ENCODE peak calls at places on chromosomes 7 and 10, in six cellular contexts. S is astrocyte, H is fibroblast of lung, A is IMR-90, Q is DND-41, M is mammary epithelial cell. D is an unnamed sample.

GRCh38 chr10:120480848-120481247 is 23.8 kb downstream of the PLPP4 start:
- DNase-seq in S (no peak), H (no peak), A (no peak), Q (no peak), M (no peak), D (no peak)

GRCh38 chr7:157497744-157498541 is 161.1 kb downstream of the DNAJB6 start:
- DNase-seq in S (no peak), H (no peak), A (no peak), Q (no peak), M (no peak), D (peak; percentile 52)

GRCh38 chr10:121541450-121541849 is 56.8 kb downstream of the FGFR2 start:
- DNase-seq in S (no peak), H (no peak), A (no peak), Q (no peak), M (no peak), D (no peak)

GRCh38 chr7:129650056-129650758 is 38.7 kb downstream of the NRF1 start:
- DNase-seq in S (peak; percentile 30), H (peak; percentile 51), A (no peak), Q (no peak), M (no peak), D (no peak)

GRCh38 chr10:21076381-21076780 is 179.3 kb upstream of the NEBL start:
- DNase-seq in S (no peak), H (no peak), A (no peak), Q (no peak), M (no peak), D (no peak)

GRCh38 chr10:49446031-49446430 is 50.1 kb upstream of the DRGX start:
- DNase-seq in S (peak; percentile 46), H (peak; percentile 56), A (peak; percentile 44), Q (no peak), M (peak; percentile 47), D (no peak)

GRCh38 chr10:85642421-85643170 is 724.0 kb downstream of the GRID1 start:
- DNase-seq in S (peak; percentile 69), H (peak; percentile 77), A (no peak), Q (no peak), M (peak; percentile 80), D (no peak)

GRCh38 chr10:100966887-100967286 is 2.4 kb upstream of the SEMA4G start:
- DNase-seq in S (no peak), H (no peak), A (no peak), Q (no peak), M (no peak), D (no peak)

GRCh38 chr7:101947899-101948298 is 130.5 kb downstream of the CUX1 start:
- DNase-seq in S (peak; percentile 47), H (peak; percentile 67), A (no peak), Q (no peak), M (no peak), D (no peak)

GRCh38 chr7:45687721-45688120 is 113.6 kb downstream of the ADCY1 start:
- DNase-seq in S (no peak), H (no peak), A (no peak), Q (no peak), M (no peak), D (no peak)

GRCh38 chr7:42614636-42615035 is 297.2 kb downstream of the C7orf25 start:
- DNase-seq in S (no peak), H (no peak), A (no peak), Q (no peak), M (peak; percentile 61), D (no peak)

GRCh38 chr7:27154901-27155815 is 1.3 kb downstream of the HOXA7 start:
- DNase-seq in S (no peak), H (no peak), A (no peak), Q (no peak), M (peak; percentile 84), D (peak; percentile 82)

GRCh38 chr7:41130596-41131236 is 572.2 kb downstream of the INHBA start:
- DNase-seq in S (no peak), H (no peak), A (no peak), Q (no peak), M (no peak), D (no peak)

GRCh38 chr10:60388709-60389241 is 900 bp downstream of the ANK3 start:
- DNase-seq in S (no peak), H (no peak), A (no peak), Q (no peak), M (no peak), D (no peak)

GRCh38 chr7:732094-732541 is 5.0 kb upstream of the PRKAR1B start:
- DNase-seq in S (peak; percentile 22), H (peak; percentile 38), A (no peak), Q (no peak), M (no peak), D (no peak)

GRCh38 chr7:16606704-16607103 is 38.9 kb downstream of the ANKMY2 start:
- DNase-seq in S (no peak), H (no peak), A (no peak), Q (no peak), M (no peak), D (no peak)

GRCh38 chr7:36407636-36408550 is 18.2 kb downstream of the ANLN start:
- DNase-seq in S (no peak), H (no peak), A (no peak), Q (no peak), M (no peak), D (no peak)

GRCh38 chr7:36405409-36405803 is 15.7 kb downstream of the ANLN start:
- DNase-seq in S (no peak), H (no peak), A (no peak), Q (no peak), M (no peak), D (no peak)

GRCh38 chr7:36406156-36406555 is 16.5 kb downstream of the ANLN start:
- DNase-seq in S (peak; percentile 20), H (peak; percentile 47), A (no peak), Q (no peak), M (no peak), D (no peak)

GRCh38 chr7:36408589-36408988 is 18.9 kb downstream of the ANLN start:
- DNase-seq in S (no peak), H (no peak), A (no peak), Q (no peak), M (no peak), D (no peak)

GRCh38 chr7:36404639-36405408 is 15.2 kb downstream of the ANLN start:
- DNase-seq in S (no peak), H (no peak), A (no peak), Q (no peak), M (no peak), D (no peak)
- H3K4me2 ChIP-seq in S (no peak overlapping the region), H (no peak overlapping the region), A (peak overlapping the region; percentile 78), Q (no peak overlapping the region), M (no peak overlapping the region), D (peak overlapping the region; percentile 42)

GRCh38 chr10:80154626-80154977 is 22.1 kb downstream of the PLAC9 start:
- DNase-seq in S (no peak), H (no peak), A (no peak), Q (no peak), M (no peak), D (no peak)
- H3K4me2 ChIP-seq in S (peak overlapping the region; percentile 64), H (peak overlapping the region; percentile 46), A (peak overlapping the region; percentile 63), Q (no peak overlapping the region), M (peak overlapping the region; percentile 48), D (peak overlapping the region; percentile 68)

DNA sequence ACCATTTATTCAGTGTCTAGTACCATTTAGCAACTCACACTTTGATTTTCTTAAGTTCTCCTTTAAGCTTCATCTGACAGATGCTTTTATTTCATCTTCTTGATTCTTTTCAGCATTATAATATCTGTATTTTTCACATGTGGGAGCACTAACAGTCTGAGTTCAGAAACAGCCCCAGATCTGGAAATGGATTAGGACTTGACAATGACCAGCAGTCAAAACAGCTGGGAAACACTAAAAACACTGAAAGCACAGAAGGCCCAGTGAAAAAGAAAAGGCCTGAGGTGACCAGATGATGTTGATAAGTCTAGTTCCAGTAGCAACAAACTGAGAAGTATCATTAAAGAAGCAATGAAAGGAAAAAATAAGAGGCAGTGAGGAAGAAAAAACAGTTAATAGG is 304.7 kb upstream of the MYO3A start:
- DNase-seq in S (no peak), H (no peak), A (no peak), Q (no peak), M (no peak), D (no peak)
- H3K4me2 ChIP-seq in S (no peak overlapping the region), H (no peak overlapping the region), A (no peak overlapping the region), Q (no peak overlapping the region), M (no peak overlapping the region), D (no peak overlapping the region)

GRCh38 chr10:70711911-70712310 is 39.6 kb downstream of the ADAMTS14 start:
- DNase-seq in S (no peak), H (no peak), A (no peak), Q (no peak), M (no peak), D (no peak)
- H3K4me2 ChIP-seq in S (no peak overlapping the region), H (no peak overlapping the region), A (no peak overlapping the region), Q (no peak overlapping the region), M (no peak overlapping the region), D (no peak overlapping the region)

GRCh38 chr10:13296476-13296875 is 3.4 kb downstream of the PHYH start:
- DNase-seq in S (no peak), H (peak; percentile 15), A (no peak), Q (no peak), M (no peak), D (no peak)

GRCh38 chr10:13294784-13295183 is 5.1 kb downstream of the PHYH start:
- DNase-seq in S (no peak), H (no peak), A (no peak), Q (no peak), M (no peak), D (no peak)

GRCh38 chr10:13298748-13299436 is 972 bp downstream of the PHYH start:
- DNase-seq in S (no peak), H (no peak), A (no peak), Q (no peak), M (no peak), D (no peak)

GRCh38 chr10:13302821-13303555 is 3.1 kb upstream of the PHYH start:
- DNase-seq in S (no peak), H (no peak), A (no peak), Q (no peak), M (no peak), D (no peak)

DNA sequence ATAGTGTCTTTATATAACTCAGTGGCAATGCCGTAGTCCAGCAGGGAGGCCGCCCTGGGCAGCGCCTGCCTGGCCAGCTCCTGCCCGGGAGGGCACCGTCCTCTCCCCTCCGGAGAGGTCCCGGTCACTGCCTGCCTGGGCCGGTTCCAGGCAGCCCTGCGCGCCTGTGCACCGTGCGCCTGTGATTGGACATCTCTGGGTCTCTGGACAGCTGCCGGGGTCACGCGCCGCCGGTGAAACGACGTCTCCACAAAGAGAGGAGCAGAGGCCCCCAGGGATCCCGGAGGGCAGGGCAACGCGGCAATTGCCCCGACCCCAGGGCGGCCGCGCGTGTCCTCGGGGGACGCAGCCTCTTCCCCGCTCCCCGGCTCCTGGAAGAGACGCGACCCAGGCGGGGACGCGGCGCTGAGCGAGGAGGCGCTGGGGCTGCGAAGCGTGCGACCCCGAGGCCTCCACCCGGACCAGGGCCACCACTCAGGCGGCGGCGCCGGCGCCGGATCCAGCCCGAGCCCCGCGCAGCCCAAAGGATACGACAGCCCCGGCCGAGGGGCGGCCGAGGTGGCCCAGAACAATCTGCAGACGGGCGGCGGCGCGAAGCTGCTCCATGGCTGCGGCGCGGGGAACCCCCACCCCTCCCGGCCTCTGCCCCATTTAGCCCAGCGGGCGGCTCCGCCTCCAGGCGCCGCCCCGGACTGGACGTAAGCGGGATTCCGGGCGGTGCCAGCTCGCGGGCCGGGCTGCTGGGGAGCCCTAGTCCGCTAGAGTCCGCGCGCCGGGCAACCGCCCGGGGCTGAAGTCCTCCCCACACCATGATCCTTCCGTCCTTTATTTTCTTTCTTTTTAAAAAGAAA is at the start of gene PHYH:
- DNase-seq in S (peak; percentile 64), H (peak; percentile 80), A (peak; percentile 74), Q (peak; percentile 70), M (peak; percentile 78), D (peak; percentile 98)
- H3K4me2 ChIP-seq in S (peak within 1 kb of the TSS; percentile 88), H (peak within 1 kb of the TSS; percentile 90), A (peak within 1 kb of the TSS; percentile 92), Q (peak within 1 kb of the TSS; percentile 92), M (peak within 1 kb of the TSS; percentile 93), D (peak within 1 kb of the TSS; percentile 95)